ENCODE peak calls at places on chromosomes 1 and 21, in seven cellular contexts. X, V, A, T, D, H and P are unnamed samples.

GRCh38 chr1:206672844-206673758 is 11.6 kb upstream of the MAPKAPK2 start:
- DNase-seq in X (no peak), V (no peak), A (no peak), T (peak), D (no peak), H (no peak), P (no peak)

GRCh38 chr1:30469426-30469825 is 254.0 kb downstream of the MATN1 start:
- DNase-seq in X (no peak), V (no peak), A (no peak), T (no peak), D (no peak), H (no peak), P (no peak)

GRCh38 chr1:174989540-174990181 is 10.1 kb upstream of the CACYBP start:
- DNase-seq in X (no peak), V (no peak), A (no peak), T (peak), D (no peak), H (no peak), P (no peak)

GRCh38 chr1:204455063-204455830 is 39.4 kb downstream of the PIK3C2B start:
- DNase-seq in X (no peak), V (no peak), A (no peak), T (no peak), D (no peak), H (no peak), P (no peak)

GRCh38 chr1:55060133-55060999 is 21.0 kb downstream of the PCSK9 start:
- DNase-seq in X (no peak), V (no peak), A (no peak), T (peak), D (no peak), H (no peak), P (peak)

GRCh38 chr21:29578306-29578705 is 279.6 kb downstream of the BACH1 start:
- DNase-seq in X (no peak), V (no peak), A (no peak), T (no peak), D (no peak), H (no peak), P (no peak)

GRCh38 chr1:95427525-95427924 is 193.5 kb downstream of the RWDD3 start:
- DNase-seq in X (no peak), V (no peak), A (no peak), T (no peak), D (no peak), H (no peak), P (no peak)

GRCh38 chr1:215606564-215607168 is 39.6 kb downstream of the KCTD3 start:
- DNase-seq in X (no peak), V (no peak), A (no peak), T (peak), D (no peak), H (no peak), P (no peak)

GRCh38 chr1:150549496-150550221 is 451 bp downstream of the ADAMTSL4 start:
- DNase-seq in X (no peak), V (no peak), A (no peak), T (peak), D (no peak), H (no peak), P (peak)

GRCh38 chr21:31710586-31710985 is 21.3 kb downstream of the SCAF4 start:
- DNase-seq in X (no peak), V (no peak), A (no peak), T (peak), D (no peak), H (no peak), P (no peak)

GRCh38 chr1:53145942-53146708 is 3.7 kb upstream of the SLC1A7 start:
- DNase-seq in X (no peak), V (no peak), A (peak), T (peak), D (no peak), H (no peak), P (peak)

GRCh38 chr1:116168277-116169032 is 57.3 kb downstream of the MAB21L3 start:
- DNase-seq in X (peak), V (peak), A (peak), T (peak), D (peak), H (peak), P (peak)

GRCh38 chr1:50787266-50787665 is 172.8 kb downstream of the FAF1 start:
- DNase-seq in X (no peak), V (no peak), A (no peak), T (no peak), D (no peak), H (no peak), P (no peak)

GRCh38 chr1:23651069-23651808 is 40.4 kb upstream of the RPL11 start:
- DNase-seq in X (no peak), V (no peak), A (peak), T (peak), D (no peak), H (no peak), P (no peak)

GRCh38 chr1:37255111-37255795 is 219.1 kb upstream of the ZC3H12A start:
- DNase-seq in X (peak), V (peak), A (peak), T (no peak), D (no peak), H (no peak), P (no peak)

GRCh38 chr1:41238311-41239094 is 3.6 kb downstream of the SCMH1 start:
- DNase-seq in X (no peak), V (no peak), A (no peak), T (peak), D (no peak), H (no peak), P (no peak)

GRCh38 chr1:152110860-152111514 is 4.3 kb downstream of the TCHH start:
- DNase-seq in X (peak), V (no peak), A (peak), T (peak), D (no peak), H (no peak), P (no peak)

GRCh38 chr1:243944429-243945160 is 94.6 kb upstream of the AKT3 start:
- DNase-seq in X (no peak), V (no peak), A (peak), T (peak), D (no peak), H (no peak), P (no peak)

GRCh38 chr21:45506836-45507522 is 35.3 kb downstream of the SLC19A1 start:
- DNase-seq in X (no peak), V (no peak), A (peak), T (no peak), D (no peak), H (no peak), P (peak)

GRCh38 chr1:204041803-204042505 is 31.0 kb upstream of the SOX13 start:
- DNase-seq in X (no peak), V (no peak), A (no peak), T (peak), D (no peak), H (no peak), P (no peak)

GRCh38 chr1:31571340-31572295 is 4.7 kb upstream of the TINAGL1 start:
- DNase-seq in X (no peak), V (no peak), A (no peak), T (no peak), D (no peak), H (no peak), P (no peak)

GRCh38 chr21:21682172-21682571 is 684.0 kb downstream of the NCAM2 start:
- DNase-seq in X (no peak), V (no peak), A (no peak), T (peak), D (no peak), H (no peak), P (no peak)

GRCh38 chr1:11654571-11655262 is at the start of gene FBXO44:
- DNase-seq in X (peak), V (peak), A (peak), T (peak), D (peak), H (peak), P (no peak)